ENCODE peak calls at places on chromosomes 11 and 22, in ten cellular contexts. A is astrocyte of the cerebellum, Q is GM23338, X is tibial artery, D is AG09309, V is glutamatergic neuron, M is astrocyte of the spinal cord, S is body of pancreas, Y is mesothelial cell of epicardium, K is cardiac fibroblast. R is an unnamed sample.

GRCh38 chr11:9037963-9038362 is 34.2 kb upstream of the NRIP3 start:
- DNase-seq in M (no peak), X (no peak), D (no peak), V (no peak), K (no peak), Y (no peak), S (no peak), A (no peak), Q (no peak), R (no peak)

GRCh38 chr22:47406180-47406723 is 643.8 kb downstream of the TBC1D22A start:
- DNase-seq in K (no peak), V (no peak), Y (no peak), S (no peak), A (no peak), M (no peak), X (peak), D (no peak), Q (no peak), R (no peak)

GRCh38 chr22:34851918-34852662 is 213.9 kb upstream of the ISX start:
- DNase-seq in K (no peak), M (no peak), D (no peak), S (no peak), A (no peak), V (peak), Y (no peak), X (no peak), Q (peak), R (no peak)

GRCh38 chr11:17277024-17277584 is 565 bp downstream of the NUCB2 start:
- DNase-seq in S (no peak), K (peak), V (no peak), X (peak), Y (no peak), A (no peak), D (no peak), M (peak), Q (peak), R (no peak)

GRCh38 chr22:30606455-30607299 is at the start of gene TCN2:
- DNase-seq in V (peak), K (peak), D (no peak), Q (peak), S (peak), M (peak), Y (peak), X (peak), A (peak), R (peak)

GRCh38 chr11:128902515-128903066 is 11.4 kb downstream of the KCNJ5 start:
- DNase-seq in V (no peak), S (no peak), X (no peak), K (peak), D (peak), A (no peak), Q (peak), M (peak), Y (no peak), R (no peak)

GRCh38 chr11:75311858-75312288 is 39.6 kb downstream of the ARRB1 start:
- DNase-seq in X (peak), A (no peak), D (no peak), S (peak), Q (no peak), K (peak), Y (no peak), M (peak), V (peak), R (no peak)

GRCh38 chr11:120243221-120243620 is 3.3 kb downstream of the POU2F3 start:
- DNase-seq in Y (no peak), M (no peak), K (no peak), A (no peak), V (no peak), Q (no peak), D (no peak), S (no peak), X (no peak), R (no peak)

GRCh38 chr22:26658671-26659478 is 1.5 kb downstream of the MIAT start:
- DNase-seq in V (peak), D (peak), Y (no peak), A (peak), S (no peak), M (peak), X (no peak), K (peak), Q (peak), R (peak)

GRCh38 chr11:506238-506949 is 648 bp downstream of the RNH1 start:
- DNase-seq in V (peak), M (peak), X (peak), A (peak), Y (peak), S (peak), Q (peak), K (peak), D (peak), R (peak)
- TF ChIP-seq CTCF in V (no peak), M (no peak), X (no peak), A (no peak), Y (peak), S (no peak), Q (no peak), K (no peak), D (no peak), R (no peak)

GRCh38 chr11:12494699-12495098 is 117.3 kb downstream of the PARVA start:
- DNase-seq in K (peak), Y (no peak), X (no peak), D (no peak), M (peak), A (no peak), V (no peak), S (no peak), Q (no peak), R (no peak)

GRCh38 chr11:12499071-12499470 is 121.7 kb downstream of the PARVA start:
- DNase-seq in A (no peak), Q (no peak), K (no peak), S (no peak), V (no peak), M (no peak), X (no peak), Y (no peak), D (no peak), R (no peak)

GRCh38 chr11:12502041-12502440 is 124.7 kb downstream of the PARVA start:
- DNase-seq in Q (no peak), Y (no peak), S (no peak), V (no peak), M (peak), X (no peak), D (peak), K (no peak), A (peak), R (no peak)

GRCh38 chr11:12497431-12497830 is 120.1 kb downstream of the PARVA start:
- DNase-seq in D (no peak), S (no peak), X (no peak), Y (no peak), V (no peak), M (no peak), Q (no peak), K (no peak), A (no peak), R (no peak)

DNA sequence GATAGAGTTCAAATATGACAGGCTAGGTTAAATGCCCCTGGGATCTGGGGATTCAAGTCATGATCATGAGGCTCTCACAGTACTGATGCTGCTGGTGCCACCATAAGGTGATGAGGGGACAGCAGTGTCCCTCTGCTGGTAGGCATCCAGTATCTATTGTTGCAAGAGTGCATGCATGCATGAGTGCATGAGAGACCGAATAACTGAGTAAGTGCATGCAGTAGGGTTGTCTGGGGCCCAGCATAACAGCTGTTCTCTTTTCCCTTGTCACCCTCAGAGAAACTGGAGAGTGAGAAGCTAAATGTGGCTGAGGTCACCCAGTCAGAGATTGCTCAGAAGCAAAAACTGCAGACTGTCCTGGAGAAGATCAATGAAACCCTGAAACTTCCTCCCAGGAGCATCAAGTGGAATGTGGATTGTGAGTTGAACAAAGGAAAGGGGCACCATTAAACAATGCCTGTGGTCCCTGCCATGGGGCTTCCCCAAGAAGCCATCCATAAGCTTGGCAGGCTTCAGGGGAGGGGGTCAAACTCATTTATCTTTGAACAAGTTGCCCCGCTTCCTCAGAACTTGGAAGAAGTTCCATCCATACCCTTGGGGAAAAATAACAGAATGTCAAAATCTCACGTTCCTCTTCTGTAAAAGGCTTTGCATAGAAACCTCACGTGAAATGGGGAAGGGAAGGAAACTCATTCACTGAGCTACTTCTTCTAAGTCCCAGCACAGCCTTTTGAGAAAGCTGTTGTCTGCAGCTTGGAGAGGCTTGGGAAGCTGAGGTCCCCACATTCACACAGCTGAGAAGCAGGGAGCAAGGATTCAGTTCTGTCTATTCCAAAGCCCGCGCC is 119.0 kb downstream of the PARVA start:
- DNase-seq in Q (peak), X (no peak), V (no peak), K (no peak), S (no peak), A (no peak), Y (no peak), M (no peak), D (no peak), R (no peak)
- TF ChIP-seq CTCF in Q (peak), X (no peak), V (no peak), K (peak), S (peak), A (no peak), Y (no peak), M (no peak), D (peak), R (peak)

GRCh38 chr11:11987503-11988022 is 20.9 kb downstream of the DKK3 start:
- DNase-seq in K (peak), Q (peak), D (no peak), X (no peak), V (no peak), S (no peak), Y (no peak), A (no peak), M (peak), R (no peak)

GRCh38 chr11:11988099-11988651 is 20.3 kb downstream of the DKK3 start:
- DNase-seq in Y (no peak), X (no peak), A (no peak), M (peak), D (no peak), K (peak), S (no peak), V (no peak), Q (no peak), R (no peak)

GRCh38 chr11:11989774-11990744 is 18.4 kb downstream of the DKK3 start:
- DNase-seq in V (no peak), A (no peak), X (peak), M (peak), K (peak), S (no peak), Y (no peak), D (no peak), Q (no peak), R (no peak)

GRCh38 chr11:11985954-11986949 is 22.2 kb downstream of the DKK3 start:
- DNase-seq in K (no peak), A (no peak), V (no peak), X (no peak), M (no peak), Y (no peak), D (no peak), S (no peak), Q (peak), R (no peak)

DNA sequence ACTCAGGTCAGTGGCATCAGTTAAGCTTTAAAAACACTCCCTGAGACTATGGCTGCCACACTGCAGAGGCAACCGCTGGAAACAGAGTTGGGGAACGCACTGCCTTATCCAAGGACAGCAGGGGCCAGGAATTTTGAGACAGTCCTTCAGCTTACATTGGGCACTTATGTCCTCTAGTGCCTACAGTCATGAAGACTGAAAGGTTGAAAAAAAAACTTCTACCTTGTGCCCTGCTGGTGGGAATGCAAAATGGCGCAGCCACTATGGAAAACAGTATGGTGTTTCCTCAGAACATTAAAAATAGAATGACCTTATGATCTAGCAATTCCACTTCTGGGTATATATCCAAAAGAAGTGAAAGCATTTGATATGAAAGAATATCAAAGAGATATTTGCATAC is 19.6 kb downstream of the DKK3 start:
- DNase-seq in K (no peak), D (no peak), A (no peak), X (no peak), Q (peak), S (no peak), M (no peak), V (no peak), Y (no peak), R (no peak)
- TF ChIP-seq CTCF in K (peak), D (peak), A (peak), X (no peak), Q (peak), S (no peak), M (peak), V (peak), Y (peak), R (no peak)

GRCh38 chr11:104165014-104165413 is 1.1 kb upstream of the PDGFD start:
- DNase-seq in K (no peak), V (no peak), Q (peak), Y (no peak), A (no peak), D (no peak), S (no peak), M (no peak), X (no peak), R (no peak)

GRCh38 chr11:104161751-104162450 is 2.0 kb downstream of the PDGFD start:
- DNase-seq in X (no peak), Y (no peak), A (no peak), M (no peak), S (no peak), Q (no peak), V (no peak), K (no peak), D (no peak), R (no peak)

GRCh38 chr11:104163100-104164027 is 583 bp downstream of the PDGFD start:
- DNase-seq in M (peak), A (no peak), K (peak), V (no peak), D (no peak), S (peak), Y (no peak), Q (peak), X (peak), R (peak)

GRCh38 chr11:104159356-104159755 is 4.6 kb downstream of the PDGFD start:
- DNase-seq in M (peak), X (no peak), K (no peak), S (no peak), Q (no peak), Y (no peak), D (no peak), A (no peak), V (no peak), R (no peak)

DNA sequence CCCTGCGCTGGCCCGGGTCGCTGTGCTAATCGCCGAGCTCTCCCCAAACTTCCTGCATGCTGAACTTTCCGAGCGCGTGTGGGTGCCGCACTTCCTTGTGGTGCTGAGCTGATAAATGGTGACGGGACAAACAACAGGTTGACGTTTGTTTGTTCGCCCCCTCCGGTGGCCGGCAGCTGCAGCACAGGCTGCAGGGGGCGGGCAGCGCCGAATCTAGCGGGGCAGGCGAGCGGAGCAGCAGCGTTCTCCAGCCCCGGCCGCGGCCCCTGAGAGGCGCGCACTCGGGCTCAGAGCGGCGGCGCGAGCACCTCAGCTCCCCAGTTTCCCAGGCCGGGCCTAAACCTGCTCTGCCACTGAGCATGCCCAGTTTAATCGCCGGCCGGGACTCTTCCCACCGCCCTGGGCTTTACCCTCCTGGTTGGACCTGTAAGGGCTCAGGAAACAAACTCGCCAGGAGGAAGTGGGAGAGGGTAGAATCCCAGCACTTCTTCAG is at the start of gene PDGFD:
- DNase-seq in D (no peak), S (peak), X (peak), A (peak), K (peak), Q (peak), Y (peak), V (peak), M (peak), R (peak)
- TF ChIP-seq CTCF in D (no peak), S (peak), X (peak), A (peak), K (peak), Q (no peak), Y (peak), V (peak), M (peak), R (peak)

GRCh38 chr11:130576146-130576545 is 127.7 kb downstream of the ADAMTS15 start:
- DNase-seq in X (no peak), M (no peak), Q (no peak), A (no peak), Y (no peak), V (no peak), S (no peak), K (no peak), D (no peak), R (no peak)

GRCh38 chr11:130571519-130571918 is 123.1 kb downstream of the ADAMTS15 start:
- DNase-seq in S (no peak), Y (no peak), Q (no peak), V (no peak), M (no peak), D (no peak), X (no peak), K (no peak), A (no peak), R (no peak)

GRCh38 chr11:130573767-130574166 is 125.3 kb downstream of the ADAMTS15 start:
- DNase-seq in A (no peak), K (no peak), Y (no peak), S (no peak), X (no peak), Q (no peak), M (no peak), V (no peak), D (no peak), R (no peak)

GRCh38 chr11:130574740-130575139 is 126.3 kb downstream of the ADAMTS15 start:
- DNase-seq in D (no peak), Y (no peak), V (no peak), A (no peak), X (no peak), S (no peak), M (no peak), K (no peak), Q (no peak), R (no peak)

DNA sequence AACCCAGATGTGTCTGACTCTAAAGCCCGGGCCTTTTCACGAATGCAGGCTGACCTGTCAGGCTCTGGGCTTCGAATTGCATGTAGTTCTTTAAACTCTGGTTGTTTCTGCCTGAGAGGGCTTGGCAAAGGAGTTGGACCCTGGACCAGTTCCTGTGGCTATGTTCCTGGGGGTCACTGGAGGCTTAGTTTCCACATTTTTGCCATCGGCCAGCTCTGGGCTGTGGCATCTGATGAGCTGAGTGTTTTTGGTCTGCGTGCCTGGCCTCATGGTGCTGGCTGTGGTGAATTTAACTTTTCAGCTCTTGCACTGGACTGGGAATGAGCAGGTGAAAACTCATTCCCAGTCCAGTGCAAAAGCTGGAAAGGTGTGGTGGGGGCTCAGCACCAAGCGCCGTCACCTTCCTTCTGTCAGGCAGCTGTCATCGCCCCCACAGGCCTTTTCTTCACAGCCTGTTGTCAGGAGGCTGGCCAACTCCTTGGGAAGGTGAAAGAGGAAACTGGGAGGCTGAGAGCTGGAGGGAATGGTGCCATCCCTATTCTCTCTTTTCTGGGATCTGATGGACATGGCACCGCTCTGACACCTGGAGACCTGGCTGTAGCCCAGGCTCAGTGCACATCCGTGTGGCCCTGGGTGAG is 123.6 kb downstream of the ADAMTS15 start:
- DNase-seq in M (no peak), Q (no peak), V (no peak), X (no peak), S (no peak), A (no peak), Y (no peak), K (no peak), D (no peak), R (no peak)
- TF ChIP-seq CTCF in M (no peak), Q (no peak), V (no peak), X (no peak), S (no peak), A (no peak), Y (no peak), K (no peak), D (no peak), R (no peak)

GRCh38 chr11:43408277-43408676 is 49.6 kb downstream of the TTC17 start:
- DNase-seq in M (no peak), K (no peak), Y (no peak), V (no peak), D (no peak), S (peak), A (no peak), Q (no peak), X (no peak), R (no peak)

GRCh38 chr11:43404836-43405479 is 46.2 kb downstream of the TTC17 start:
- DNase-seq in S (no peak), D (no peak), Y (no peak), A (no peak), V (no peak), Q (no peak), M (no peak), K (peak), X (no peak), R (no peak)

GRCh38 chr11:43401252-43401651 is 42.5 kb downstream of the TTC17 start:
- DNase-seq in X (no peak), V (no peak), A (no peak), M (no peak), Y (no peak), D (no peak), K (no peak), Q (no peak), S (no peak), R (no peak)

GRCh38 chr11:43403357-43404231 is 44.9 kb downstream of the TTC17 start:
- DNase-seq in Y (no peak), V (no peak), X (no peak), S (no peak), A (no peak), D (no peak), K (no peak), M (no peak), Q (no peak), R (no peak)

DNA sequence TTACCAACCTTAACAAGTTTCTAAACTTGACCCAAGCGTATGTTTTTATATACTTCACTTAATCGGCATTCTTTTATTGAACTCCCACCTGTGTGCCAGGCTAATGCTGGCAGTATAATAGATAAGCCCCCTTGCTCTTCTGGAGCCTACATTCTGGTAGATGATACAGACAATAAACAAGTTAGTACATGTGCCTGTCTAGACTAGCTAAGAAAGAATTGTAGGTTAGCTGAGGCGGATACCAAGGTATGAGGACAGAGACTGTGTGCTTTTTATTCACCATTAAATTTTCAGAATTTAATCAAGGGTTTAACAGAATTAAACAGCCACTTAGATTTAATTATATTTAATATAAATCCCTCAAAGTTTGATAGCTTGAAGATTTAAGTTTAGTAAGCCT is 45.7 kb downstream of the TTC17 start:
- DNase-seq in Y (no peak), S (no peak), D (no peak), A (no peak), V (no peak), X (no peak), Q (no peak), M (no peak), K (no peak), R (no peak)
- TF ChIP-seq CTCF in Y (no peak), S (no peak), D (no peak), A (no peak), V (no peak), X (no peak), Q (no peak), M (no peak), K (no peak), R (no peak)

R was measured in nephron progenitor cell.